ENCODE peak calls at places on chromosomes 3 and 15, in ten cellular contexts. O is AG09319; B is ovary; C is frontal cortex; X is globus pallidus; J is WTC11; Q is A172; V is WERI-Rb-1; E is D341Med; I is stimulated activated effector memory CD8-positive, alpha-beta T cell treated with anti-CD3 and anti-CD28 coated beads, Interleukin-12 subunit alpha, Interleukin-12 subunit beta, amount 100 ng/mL, for 72 hours. K is an unnamed sample.

GRCh38 chr3:185402561-185402960 is 39.6 kb downstream of the MAP3K13 start:
- DNase-seq in V (peak; percentile 85), I (no peak), E (peak; percentile 75), X (no peak), C (no peak), J (no peak), B (no peak), Q (no peak), O (no peak), K (peak; percentile 42)

GRCh38 chr15:69522361-69522760 is 69.7 kb downstream of the RPLP1 start:
- DNase-seq in C (no peak), X (no peak), J (no peak), Q (no peak), I (no peak), B (no peak), O (no peak), E (no peak), V (no peak), K (no peak)

GRCh38 chr3:183160616-183161015 is 1.9 kb downstream of the LAMP3 start:
- DNase-seq in E (no peak), I (no peak), Q (no peak), J (no peak), B (no peak), O (no peak), V (no peak), C (no peak), X (no peak), K (no peak)

GRCh38 chr3:57949779-57950618 is 58.2 kb upstream of the FLNB start:
- DNase-seq in V (no peak), I (no peak), E (no peak), J (no peak), C (no peak), O (no peak), Q (peak; percentile 82), X (no peak), B (peak; percentile 31), K (no peak)

GRCh38 chr3:2166552-2166951 is 67.9 kb downstream of the CNTN4 start:
- DNase-seq in B (no peak), J (no peak), X (no peak), I (no peak), E (peak; percentile 37), O (no peak), C (no peak), Q (no peak), V (no peak), K (no peak)

GRCh38 chr15:41286665-41287333 is 45.6 kb downstream of the OIP5 start:
- DNase-seq in Q (no peak), B (no peak), I (no peak), V (no peak), O (no peak), X (no peak), E (no peak), C (no peak), J (no peak), K (no peak)

GRCh38 chr15:40439461-40440299 is 1.1 kb upstream of the BAHD1 start:
- DNase-seq in O (no peak), V (peak; percentile 50), B (peak; percentile 82), Q (peak; percentile 10), J (peak; percentile 69), E (no peak), I (peak; percentile 72), X (no peak), C (peak; percentile 57), K (no peak)

GRCh38 chr3:10340476-10340875 is 19.6 kb upstream of the SEC13 start:
- DNase-seq in Q (no peak), E (no peak), I (no peak), X (no peak), J (no peak), B (no peak), C (no peak), O (no peak), V (no peak), K (no peak)

GRCh38 chr3:65351753-65352152 is 664.0 kb upstream of the ADAMTS9 start:
- DNase-seq in E (no peak), V (no peak), O (no peak), B (no peak), Q (no peak), I (no peak), X (no peak), J (no peak), C (no peak), K (no peak)

GRCh38 chr15:66702035-66702769 is at the start of gene SMAD6:
- DNase-seq in X (peak; percentile 75), Q (peak; percentile 94), C (peak; percentile 77), B (peak; percentile 97), I (peak; percentile 85), E (peak; percentile 85), O (peak; percentile 97), J (peak; percentile 94), V (peak; percentile 97), K (peak; percentile 36)

GRCh38 chr15:73317651-73318462 is 50.9 kb downstream of the HCN4 start:
- DNase-seq in J (no peak), Q (peak; percentile 66), B (peak; percentile 9), O (no peak), X (no peak), E (no peak), I (no peak), V (no peak), C (no peak), K (no peak)

GRCh38 chr3:102714567-102714966 is 279.8 kb downstream of the ZPLD1 start:
- DNase-seq in C (no peak), J (no peak), I (no peak), O (no peak), B (no peak), X (no peak), E (no peak), V (no peak), Q (no peak), K (no peak)

GRCh38 chr3:170907519-170908234 is 760 bp downstream of the EIF5A2 start:
- DNase-seq in C (peak; percentile 7), I (no peak), E (no peak), V (no peak), Q (peak; percentile 12), B (no peak), O (no peak), X (peak; percentile 9), J (no peak), K (peak; percentile 35)

GRCh38 chr3:173037840-173038483 is 103.1 kb downstream of the SPATA16 start:
- DNase-seq in B (no peak), O (no peak), Q (no peak), C (no peak), V (no peak), E (no peak), J (no peak), X (no peak), I (no peak), K (no peak)

GRCh38 chr15:79777916-79778315 is 118.9 kb downstream of the MTHFS start:
- DNase-seq in J (no peak), O (no peak), Q (no peak), V (no peak), E (no peak), I (no peak), X (no peak), C (no peak), B (no peak), K (no peak)

GRCh38 chr3:41267975-41268640 is 68.8 kb downstream of the CTNNB1 start:
- DNase-seq in I (no peak), O (peak; percentile 67), J (no peak), E (no peak), V (no peak), Q (peak; percentile 92), C (no peak), X (no peak), B (no peak), K (no peak)

GRCh38 chr15:95629503-95630168 is 700.9 kb upstream of the NR2F2 start:
- DNase-seq in C (no peak), V (no peak), J (no peak), Q (no peak), O (no peak), X (no peak), B (no peak), I (no peak), E (no peak), K (no peak)

GRCh38 chr3:179321585-179322322 is 1.1 kb upstream of the ZNF639 start:
- DNase-seq in I (no peak), Q (peak; percentile 76), V (peak; percentile 13), X (peak; percentile 56), E (peak; percentile 37), O (no peak), J (peak; percentile 25), C (peak; percentile 33), B (no peak), K (no peak)

GRCh38 chr3:171056528-171056927 is 30.0 kb upstream of the SLC2A2 start:
- DNase-seq in C (no peak), V (no peak), Q (peak; percentile 58), I (no peak), J (no peak), E (no peak), X (no peak), B (no peak), O (no peak), K (no peak)

GRCh38 chr15:76668900-76669299 is 236.2 kb downstream of the SCAPER start:
- DNase-seq in O (no peak), Q (no peak), C (no peak), I (no peak), X (no peak), J (no peak), E (no peak), B (no peak), V (no peak), K (no peak)

GRCh38 chr3:187737401-187738088 is 7.7 kb downstream of the BCL6 start:
- DNase-seq in I (peak; percentile 86), X (peak; percentile 59), E (peak; percentile 56), V (peak; percentile 36), J (peak; percentile 64), Q (peak; percentile 27), O (no peak), B (peak; percentile 82), C (no peak), K (peak; percentile 24)

GRCh38 chr3:72679540-72680198 is 168.6 kb downstream of the SHQ1 start:
- DNase-seq in B (no peak), E (no peak), O (no peak), V (no peak), X (peak; percentile 80), J (no peak), Q (peak; percentile 31), C (peak; percentile 18), I (no peak), K (no peak)

GRCh38 chr3:12041476-12041875 is 37.3 kb downstream of the SYN2 start:
- DNase-seq in Q (no peak), J (no peak), B (no peak), V (no peak), I (no peak), C (no peak), O (no peak), E (no peak), X (no peak), K (no peak)

GRCh38 chr15:64883097-64883581 is 28.6 kb upstream of the ANKDD1A start:
- DNase-seq in B (no peak), I (peak; percentile 75), O (no peak), J (no peak), X (no peak), V (no peak), C (no peak), E (no peak), Q (peak; percentile 40), K (no peak)

GRCh38 chr3:1404270-1404669 is 311.4 kb downstream of the CNTN6 start:
- DNase-seq in Q (no peak), J (no peak), X (no peak), B (no peak), I (no peak), V (peak; percentile 33), E (no peak), O (no peak), C (no peak), K (no peak)

GRCh38 chr3:22885039-22885438 is 318.1 kb upstream of the UBE2E2 start:
- DNase-seq in X (no peak), I (no peak), E (no peak), V (no peak), J (no peak), C (no peak), O (no peak), B (no peak), Q (no peak), K (no peak)

GRCh38 chr15:47750030-47750739 is 32.9 kb downstream of the SEMA6D start:
- DNase-seq in V (no peak), X (no peak), Q (peak; percentile 29), E (no peak), C (no peak), B (no peak), O (peak; percentile 11), I (no peak), J (no peak), K (no peak)

GRCh38 chr3:34547297-34547920 is 749.0 kb downstream of the PDCD6IP start:
- DNase-seq in J (no peak), V (no peak), X (no peak), E (no peak), O (no peak), B (no peak), C (no peak), I (no peak), Q (no peak), K (no peak)

K was measured in NCI-H2107.